ENCODE peak calls at places on chromosomes 4 and X, in eight cellular contexts. A, C, O, S, V, H, M and J are unnamed samples.

GRCh38 chr4:40515398-40516293 is 114.0 kb downstream of the RBM47 start:
- DNase-seq in A (no peak), C (no peak), O (no peak), S (no peak), V (no peak), H (peak; percentile 78), M (no peak), J (no peak)

GRCh38 chrX:121496966-121497365 is 449.6 kb downstream of the GLUD2 start:
- DNase-seq in A (no peak), C (no peak), O (no peak), S (no peak), V (peak; percentile 2), H (no peak), M (no peak), J (no peak)

GRCh38 chr4:168787801-168788200 is 222.3 kb downstream of the CBR4 start:
- DNase-seq in A (no peak), C (no peak), O (no peak), S (no peak), V (peak; percentile 81), H (no peak), M (no peak), J (no peak)

GRCh38 chrX:70998402-70999027 is 67.6 kb upstream of the SLC7A3 start:
- DNase-seq in A (peak; percentile 42), C (peak; percentile 24), O (peak; percentile 36), S (no peak), V (peak; percentile 43), H (no peak), M (no peak), J (no peak)

GRCh38 chrX:40971736-40972135 is 113.5 kb upstream of the USP9X start:
- DNase-seq in A (no peak), C (no peak), O (no peak), S (no peak), V (no peak), H (no peak), M (no peak), J (no peak)

GRCh38 chr4:15025693-15026092 is 23.4 kb downstream of the CPEB2 start:
- DNase-seq in A (no peak), C (no peak), O (no peak), S (no peak), V (no peak), H (no peak), M (no peak), J (no peak)

GRCh38 chrX:13487731-13488505 is 81.5 kb upstream of the EGFL6 start:
- DNase-seq in A (peak; percentile 59), C (peak; percentile 66), O (peak; percentile 9), S (no peak), V (peak; percentile 85), H (peak; percentile 32), M (peak; percentile 28), J (no peak)

GRCh38 chr4:112895785-112896184 is 153.7 kb upstream of the ANK2 start:
- DNase-seq in A (peak; percentile 53), C (no peak), O (peak; percentile 18), S (no peak), V (peak; percentile 75), H (no peak), M (no peak), J (no peak)

GRCh38 chr4:73853246-73853704 is at the start of gene PF4V1:
- DNase-seq in A (peak; percentile 71), C (no peak), O (peak; percentile 71), S (no peak), V (peak; percentile 53), H (no peak), M (no peak), J (no peak)

GRCh38 chr4:112296949-112297483 is at the start of gene ALPK1:
- DNase-seq in A (no peak), C (peak; percentile 43), O (no peak), S (no peak), V (peak; percentile 86), H (peak; percentile 35), M (no peak), J (no peak)

GRCh38 chrX:19888419-19888879 is 1.0 kb upstream of the SH3KBP1 start:
- DNase-seq in A (no peak), C (peak; percentile 64), O (no peak), S (peak; percentile 5), V (peak; percentile 79), H (peak; percentile 47), M (peak; percentile 42), J (no peak)